ENCODE peak calls at places on chromosomes 7 and 10, in seven cellular contexts. A, M, Q, P, U, B and L are unnamed samples.

GRCh38 chr7:1567082-1567771 is 2.6 kb downstream of the PSMG3 start:
- DNase-seq in B (no peak), A (no peak), M (no peak), Q (no peak), U (peak; percentile 33), P (no peak), L (no peak)

GRCh38 chr7:120857558-120858298 is at the start of gene TSPAN12:
- DNase-seq in P (peak; percentile 4), U (peak; percentile 91), M (no peak), Q (peak; percentile 30), A (peak; percentile 92), B (peak; percentile 56), L (peak; percentile 84)

GRCh38 chr7:101104193-101104713 is 19.0 kb downstream of the TRIM56 start:
- DNase-seq in Q (no peak), M (no peak), A (no peak), P (no peak), U (no peak), B (no peak), L (no peak)

GRCh38 chr7:159109092-159110035 is 35.3 kb downstream of the VIPR2 start:
- DNase-seq in M (no peak), P (no peak), Q (no peak), B (peak; percentile 72), U (no peak), A (peak; percentile 66), L (no peak)

GRCh38 chr10:97981816-97982215 is 48.6 kb downstream of the CRTAC1 start:
- DNase-seq in A (no peak), M (no peak), Q (no peak), U (no peak), B (no peak), P (no peak), L (no peak)

GRCh38 chr10:112343056-112343806 is 30.7 kb upstream of the ACSL5 start:
- DNase-seq in B (no peak), U (no peak), A (no peak), M (no peak), P (no peak), Q (no peak), L (peak; percentile 79)

GRCh38 chr7:39825391-39825790 is 124.7 kb upstream of the CDK13 start:
- DNase-seq in P (no peak), M (no peak), A (no peak), B (no peak), U (no peak), Q (no peak), L (no peak)

GRCh38 chr10:17062009-17062408 is 67.6 kb downstream of the CUBN start:
- DNase-seq in P (no peak), U (no peak), B (no peak), M (no peak), Q (no peak), A (no peak), L (no peak)

GRCh38 chr7:140539466-140539865 is 60.2 kb upstream of the MKRN1 start:
- DNase-seq in U (no peak), Q (no peak), P (no peak), M (no peak), B (no peak), A (no peak), L (no peak)

GRCh38 chr7:42545049-42545724 is 308.2 kb upstream of the GLI3 start:
- DNase-seq in B (no peak), P (no peak), Q (no peak), A (no peak), U (no peak), M (no peak), L (no peak)

GRCh38 chr7:141674702-141675101 is 27.3 kb downstream of the DENND11 start:
- DNase-seq in A (no peak), U (peak; percentile 87), Q (no peak), M (no peak), P (no peak), B (no peak), L (no peak)

GRCh38 chr10:59823111-59823510 is 69.9 kb upstream of the MRLN start:
- DNase-seq in M (no peak), Q (no peak), A (no peak), P (no peak), B (no peak), U (no peak), L (no peak)

GRCh38 chr10:34960983-34961382 is 129.2 kb downstream of the CUL2 start:
- DNase-seq in P (peak; percentile 2), M (no peak), B (no peak), U (no peak), A (no peak), Q (no peak), L (peak; percentile 33)

GRCh38 chr7:5584821-5585220 is 161.2 kb upstream of the TNRC18 start:
- DNase-seq in P (no peak), M (no peak), U (no peak), B (no peak), Q (no peak), A (no peak), L (no peak)

GRCh38 chr7:47580811-47581331 is 1.0 kb downstream of the TNS3 start:
- DNase-seq in M (no peak), A (no peak), U (no peak), B (no peak), Q (no peak), P (no peak), L (no peak)

GRCh38 chr10:104686829-104687228 is 45.7 kb downstream of the SORCS3 start:
- DNase-seq in A (no peak), M (no peak), P (no peak), Q (no peak), B (no peak), U (no peak), L (no peak)

GRCh38 chr10:100216006-100216405 is 13.4 kb downstream of the CHUK start:
- DNase-seq in Q (no peak), M (no peak), B (no peak), A (no peak), U (no peak), P (no peak), L (no peak)

GRCh38 chr7:87218941-87219544 is 489 bp downstream of the TMEM243 start:
- DNase-seq in U (peak; percentile 70), M (no peak), Q (peak; percentile 88), P (no peak), A (peak; percentile 79), B (no peak), L (no peak)

GRCh38 chr10:127619550-127619949 is 70.4 kb downstream of the NPS start:
- DNase-seq in U (no peak), P (no peak), M (no peak), Q (no peak), A (no peak), B (no peak), L (no peak)

GRCh38 chr10:47237316-47238260 is 62.4 kb upstream of the GDF10 start:
- DNase-seq in P (no peak), Q (no peak), A (peak; percentile 41), M (no peak), U (peak; percentile 36), B (no peak), L (no peak)

GRCh38 chr7:102869195-102869594 is 43.6 kb upstream of the LRRC17 start:
- DNase-seq in B (no peak), A (no peak), P (no peak), M (no peak), Q (no peak), U (no peak), L (no peak)

GRCh38 chr10:125629758-125630376 is 53.1 kb downstream of the TEX36 start:
- DNase-seq in B (peak; percentile 16), M (peak; percentile 10), A (no peak), P (no peak), Q (peak; percentile 12), U (peak; percentile 55), L (peak; percentile 84)

GRCh38 chr7:150340024-150340749 is 1.2 kb downstream of the RARRES2 start:
- DNase-seq in M (peak; percentile 21), P (no peak), Q (no peak), B (no peak), U (peak; percentile 50), A (peak; percentile 77), L (no peak)

GRCh38 chr7:121741896-121742295 is 131.1 kb upstream of the PTPRZ1 start:
- DNase-seq in A (no peak), P (no peak), M (no peak), U (no peak), Q (no peak), B (no peak), L (no peak)

GRCh38 chr10:31426425-31426824 is 107.4 kb downstream of the ZEB1 start:
- DNase-seq in Q (no peak), P (no peak), U (no peak), B (no peak), M (peak; percentile 65), A (no peak), L (peak; percentile 97)

GRCh38 chr10:6716521-6716920 is 136.4 kb upstream of the PRKCQ start:
- DNase-seq in B (no peak), A (no peak), P (no peak), U (no peak), Q (no peak), M (no peak), L (no peak)

GRCh38 chr10:9707205-9707604 is 1310.5 kb upstream of the CELF2 start:
- DNase-seq in M (no peak), U (no peak), B (no peak), Q (no peak), P (no peak), A (no peak), L (no peak)

GRCh38 chr7:55157347-55158105 is 138.7 kb downstream of the EGFR start:
- DNase-seq in P (peak; percentile 42), Q (no peak), A (no peak), U (peak; percentile 43), B (no peak), M (no peak), L (no peak)